ENCODE peak calls at places on chromosome 1, in seven cellular contexts. R is sigmoid colon, J is breast epithelium, P is HCT116, L is HL-60, S is vagina, F is transverse colon. Q is an unnamed sample.

GRCh38 chr1:43586136-43586726 is 55.5 kb downstream of the PTPRF start:
- DNase-seq in R (no peak), J (no peak), P (no peak), S (no peak), L (no peak), F (no peak), Q (peak)

GRCh38 chr1:61295818-61296537 is 213.6 kb downstream of the NFIA start:
- DNase-seq in R (no peak), S (no peak), F (no peak), J (no peak), L (no peak), P (no peak), Q (no peak)

GRCh38 chr1:212164095-212164872 is 120.9 kb upstream of the PPP2R5A start:
- DNase-seq in F (no peak), S (no peak), L (no peak), R (no peak), J (no peak), P (no peak), Q (no peak)

GRCh38 chr1:47656719-47657685 is 219.2 kb downstream of the FOXD2 start:
- DNase-seq in F (no peak), J (peak), L (no peak), S (peak), P (no peak), R (peak), Q (no peak)

GRCh38 chr1:204507317-204508105 is 8.7 kb upstream of the MDM4 start:
- DNase-seq in F (no peak), J (no peak), R (no peak), L (peak), P (no peak), S (no peak), Q (no peak)

GRCh38 chr1:201059401-201059800 is 35.9 kb upstream of the KIF21B start:
- DNase-seq in L (no peak), J (no peak), S (no peak), P (no peak), R (no peak), F (no peak), Q (no peak)

GRCh38 chr1:75136921-75137641 is 2.9 kb downstream of the LHX8 start:
- DNase-seq in P (no peak), L (no peak), F (no peak), J (no peak), R (peak), S (no peak), Q (no peak)

GRCh38 chr1:11628767-11629166 is 25.5 kb downstream of the FBXO2 start:
- DNase-seq in F (no peak), P (no peak), S (no peak), J (no peak), L (no peak), R (no peak), Q (no peak)

GRCh38 chr1:27127419-27127818 is 27.5 kb downstream of the SLC9A1 start:
- DNase-seq in L (no peak), S (no peak), F (no peak), P (no peak), J (no peak), R (no peak), Q (no peak)

GRCh38 chr1:109875874-109876273 is 34.8 kb upstream of the CSF1 start:
- DNase-seq in L (no peak), P (no peak), S (no peak), F (no peak), R (no peak), J (no peak), Q (no peak)

GRCh38 chr1:109877776-109878175 is 32.9 kb upstream of the CSF1 start:
- DNase-seq in P (no peak), L (no peak), S (no peak), R (no peak), F (no peak), J (no peak), Q (no peak)

GRCh38 chr1:109878531-109878930 is 32.1 kb upstream of the CSF1 start:
- DNase-seq in P (no peak), J (no peak), L (no peak), S (no peak), F (no peak), R (no peak), Q (no peak)

GRCh38 chr1:109876617-109877319 is 33.9 kb upstream of the CSF1 start:
- DNase-seq in L (no peak), S (no peak), F (no peak), P (no peak), J (no peak), R (no peak), Q (no peak)

DNA sequence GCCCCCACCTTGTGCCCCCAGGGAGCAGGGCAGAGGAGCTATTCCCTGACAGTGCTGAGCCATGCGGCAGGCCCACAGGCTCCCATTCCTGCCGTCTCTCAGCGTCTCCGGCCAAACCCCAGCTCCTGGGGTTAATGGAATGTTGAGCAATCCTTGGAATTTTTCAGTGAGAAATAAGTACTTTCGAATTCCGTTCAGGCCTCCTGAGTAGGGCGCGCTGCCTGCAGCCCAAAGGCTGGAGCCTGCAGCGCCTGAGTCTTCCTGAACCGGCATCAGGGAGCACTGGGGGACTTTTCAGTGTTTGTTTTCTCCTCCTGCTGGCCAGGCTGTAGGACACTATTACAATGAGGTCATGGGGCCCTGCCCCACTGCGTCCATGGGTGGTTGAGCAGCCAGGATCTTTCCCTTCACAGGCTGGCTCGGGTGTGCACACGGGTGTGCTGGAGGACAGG is 33.3 kb upstream of the CSF1 start:
- DNase-seq in S (no peak), L (no peak), F (peak), J (peak), R (peak), P (no peak), Q (no peak)
- TF ChIP-seq POLR2AphosphoS5 in S (peak), L (no peak), F (peak), J (peak), R (peak), P (no peak), Q (no peak)

GRCh38 chr1:214338212-214338611 is 57.3 kb downstream of the SMYD2 start:
- DNase-seq in R (no peak), P (no peak), J (no peak), F (no peak), S (no peak), L (no peak), Q (no peak)

GRCh38 chr1:214337015-214337414 is 56.1 kb downstream of the SMYD2 start:
- DNase-seq in J (no peak), S (no peak), L (no peak), F (no peak), R (no peak), P (no peak), Q (no peak)

GRCh38 chr1:214341459-214341858 is 60.5 kb downstream of the SMYD2 start:
- DNase-seq in S (no peak), P (no peak), F (no peak), J (no peak), R (no peak), L (no peak), Q (no peak)

GRCh38 chr1:214335567-214335966 is 54.6 kb downstream of the SMYD2 start:
- DNase-seq in J (no peak), F (no peak), S (no peak), P (no peak), R (no peak), L (no peak), Q (no peak)

DNA sequence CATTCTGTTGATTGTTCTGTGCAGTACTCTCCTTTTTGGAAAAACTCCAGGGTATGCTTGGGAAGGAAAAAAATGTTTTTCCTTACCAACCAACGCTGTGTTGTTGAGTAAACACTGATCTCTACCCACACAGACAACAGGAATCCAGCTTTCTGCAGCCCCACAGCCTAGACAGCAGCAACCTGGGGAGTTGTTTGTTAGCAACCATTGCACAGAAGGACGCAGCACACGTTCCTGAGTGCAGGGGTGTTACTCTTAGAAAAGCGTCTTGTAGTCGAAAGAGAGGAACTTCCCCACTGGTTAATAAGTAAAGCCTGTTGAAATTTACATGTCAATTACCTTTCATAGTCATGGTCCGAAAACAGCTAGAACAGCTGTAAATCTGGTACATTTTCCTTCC is 56.6 kb downstream of the SMYD2 start:
- DNase-seq in P (no peak), J (peak), R (no peak), L (no peak), F (no peak), S (no peak), Q (no peak)
- TF ChIP-seq POLR2AphosphoS5 in P (no peak), J (no peak), R (no peak), L (no peak), F (no peak), S (no peak), Q (peak)

GRCh38 chr1:41618066-41618825 is 133.8 kb upstream of the EDN2 start:
- DNase-seq in P (no peak), S (peak), F (peak), L (peak), J (peak), R (peak), Q (peak)
- TF ChIP-seq POLR2AphosphoS5 in P (no peak), S (peak), F (no peak), L (no peak), J (peak), R (peak), Q (peak)

DNA sequence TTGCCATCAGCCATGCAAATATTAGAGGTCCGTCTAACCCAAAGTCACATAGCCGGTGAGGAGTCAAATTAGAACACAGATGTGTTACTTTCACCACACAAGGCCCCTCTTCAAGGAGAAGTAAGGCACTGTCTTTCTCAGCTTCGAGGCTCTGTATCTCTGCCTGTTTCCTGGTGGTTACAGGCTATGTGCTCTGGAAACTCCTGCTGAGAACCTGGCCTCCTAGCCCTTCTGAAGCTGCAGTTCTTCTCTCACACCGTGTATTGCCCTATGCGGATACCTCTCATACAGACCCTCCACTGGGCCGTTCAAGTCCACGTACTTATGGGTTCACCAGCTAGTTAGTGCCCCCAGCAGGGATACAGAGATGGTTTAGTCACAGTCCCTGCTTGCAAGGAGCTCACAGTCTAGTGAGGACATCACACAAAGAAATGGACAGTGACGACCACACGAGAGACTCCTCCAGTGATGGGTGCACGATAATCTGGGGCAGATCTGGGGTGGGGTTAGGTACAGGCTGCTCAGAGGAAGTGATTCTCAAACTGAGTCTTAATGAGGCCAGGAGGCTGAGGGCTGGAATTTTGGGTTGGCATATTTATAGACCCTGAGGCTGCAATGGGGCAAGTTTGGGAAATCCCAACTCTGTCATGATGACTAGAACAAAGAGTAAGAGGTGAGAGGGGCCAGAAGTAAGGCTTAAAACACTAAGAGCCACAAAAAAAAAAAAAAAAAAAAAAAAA is 22.8 kb upstream of the ELOA start:
- DNase-seq in S (no peak), J (no peak), L (no peak), P (no peak), R (no peak), F (no peak), Q (no peak)
- TF ChIP-seq POLR2AphosphoS5 in S (no peak), J (no peak), L (no peak), P (no peak), R (no peak), F (no peak), Q (no peak)